ENCODE peak calls at places on chromosomes 16 and 17, in six cellular contexts. Z is left ventricle myocardium inferior; T is pancreas; N is CD8-positive, alpha-beta T cell; L is colonic mucosa; B is hepatocyte. X is an unnamed sample.

GRCh38 chr16:30398660-30399434 is 3.6 kb downstream of the ZNF48 start:
- DNase-seq in Z (no peak), T (no peak), N (no peak), L (no peak), B (no peak), X (no peak)

GRCh38 chr17:3879181-3879580 is 13.7 kb downstream of the CAMKK1 start:
- DNase-seq in Z (peak), T (no peak), N (no peak), L (peak), B (peak), X (no peak)

GRCh38 chr16:23534868-23535860 is 22.0 kb downstream of the EARS2 start:
- DNase-seq in Z (no peak), T (no peak), N (no peak), L (no peak), B (no peak), X (no peak)

GRCh38 chr16:57358527-57359095 is at the start of gene CCL22:
- DNase-seq in Z (no peak), T (no peak), N (no peak), L (no peak), B (no peak), X (peak)

GRCh38 chr17:65514082-65514481 is 47.4 kb downstream of the AXIN2 start:
- DNase-seq in Z (no peak), T (no peak), N (no peak), L (no peak), B (no peak), X (no peak)

GRCh38 chr17:46125831-46126230 is 67.4 kb downstream of the KANSL1 start:
- DNase-seq in Z (no peak), T (no peak), N (no peak), L (no peak), B (no peak), X (no peak)

GRCh38 chr17:65749479-65749878 is 188.0 kb upstream of the AXIN2 start:
- DNase-seq in Z (no peak), T (no peak), N (no peak), L (no peak), B (no peak), X (no peak)

GRCh38 chr16:57610611-57611010 is 17.8 kb upstream of the ADGRG1 start:
- DNase-seq in Z (no peak), T (no peak), N (no peak), L (peak), B (no peak), X (no peak)

GRCh38 chr16:54153240-54153934 is 133.2 kb downstream of the IRX3 start:
- DNase-seq in Z (no peak), T (no peak), N (no peak), L (no peak), B (no peak), X (no peak)

GRCh38 chr17:79915850-79916430 is 76.7 kb upstream of the CBX4 start:
- DNase-seq in Z (no peak), T (no peak), N (no peak), L (peak), B (peak), X (no peak)

GRCh38 chr17:36197389-36197708 is 791 bp upstream of the CCL3L1 start:
- DNase-seq in Z (no peak), T (no peak), N (no peak), L (no peak), B (peak), X (no peak)

GRCh38 chr16:87647431-87648185 is 45.3 kb downstream of the JPH3 start:
- DNase-seq in Z (no peak), T (no peak), N (no peak), L (no peak), B (no peak), X (no peak)

GRCh38 chr17:67717624-67718324 is at the start of gene NOL11:
- DNase-seq in Z (peak), T (peak), N (peak), L (peak), B (peak), X (peak)

GRCh38 chr17:50661795-50662391 is 27.2 kb downstream of the ABCC3 start:
- DNase-seq in Z (no peak), T (peak), N (no peak), L (peak), B (peak), X (peak)

GRCh38 chr17:38740806-38741205 is 7.3 kb downstream of the PCGF2 start:
- DNase-seq in Z (no peak), T (no peak), N (no peak), L (no peak), B (no peak), X (no peak)

GRCh38 chr17:82234211-82235055 is 5.6 kb downstream of the SLC16A3 start:
- DNase-seq in Z (no peak), T (no peak), N (no peak), L (no peak), B (no peak), X (peak)

GRCh38 chr17:40130352-40131042 is 8.7 kb downstream of the MSL1 start:
- DNase-seq in Z (no peak), T (no peak), N (no peak), L (no peak), B (no peak), X (peak)

GRCh38 chr17:74759941-74760340 is 11.5 kb downstream of the NHERF1 start:
- DNase-seq in Z (no peak), T (peak), N (no peak), L (no peak), B (peak), X (no peak)

GRCh38 chr17:2214047-2214717 is 89.4 kb downstream of the SMG6 start:
- DNase-seq in Z (peak), T (no peak), N (no peak), L (no peak), B (peak), X (peak)

GRCh38 chr16:79599256-79599836 is 1.2 kb downstream of the MAF start:
- DNase-seq in Z (peak), T (no peak), N (peak), L (no peak), B (peak), X (no peak)

GRCh38 chr16:8241408-8241807 is 348.9 kb downstream of the TMEM114 start:
- DNase-seq in Z (no peak), T (no peak), N (no peak), L (peak), B (no peak), X (no peak)

GRCh38 chr17:55962931-55963378 is 190.3 kb upstream of the ANKFN1 start:
- DNase-seq in Z (peak), T (no peak), N (no peak), L (peak), B (peak), X (peak)

GRCh38 chr16:29126057-29126494 is 141.2 kb downstream of the LAT start:
- DNase-seq in Z (no peak), T (no peak), N (peak), L (no peak), B (no peak), X (peak)

GRCh38 chr16:49127103-49127502 is 154.5 kb downstream of the CBLN1 start:
- DNase-seq in Z (no peak), T (no peak), N (no peak), L (no peak), B (peak), X (no peak)

GRCh38 chr16:10907757-10908045 is 30.7 kb downstream of the CIITA start:
- DNase-seq in Z (no peak), T (no peak), N (no peak), L (no peak), B (no peak), X (no peak)

GRCh38 chr17:10730956-10731879 is 1.4 kb upstream of the TMEM220 start:
- DNase-seq in Z (no peak), T (no peak), N (no peak), L (peak), B (no peak), X (no peak)

GRCh38 chr16:52573365-52574104 is 26.6 kb upstream of the TOX3 start:
- DNase-seq in Z (no peak), T (peak), N (no peak), L (peak), B (peak), X (no peak)

GRCh38 chr17:32654351-32654750 is 167.6 kb downstream of the CDK5R1 start:
- DNase-seq in Z (no peak), T (no peak), N (no peak), L (no peak), B (no peak), X (no peak)

GRCh38 chr16:87602821-87603683 is 744 bp downstream of the JPH3 start:
- DNase-seq in Z (no peak), T (no peak), N (no peak), L (no peak), B (no peak), X (no peak)

GRCh38 chr17:51052235-51052634 is 68.4 kb downstream of the SPAG9 start:
- DNase-seq in Z (no peak), T (no peak), N (no peak), L (no peak), B (no peak), X (no peak)

GRCh38 chr17:245020-245419 is 63.6 kb upstream of the DOC2B start:
- DNase-seq in Z (peak), T (no peak), N (no peak), L (no peak), B (no peak), X (no peak)

GRCh38 chr17:58996968-58997367 is 109.7 kb downstream of the TRIM37 start:
- DNase-seq in Z (no peak), T (no peak), N (no peak), L (no peak), B (no peak), X (peak)
- H3K27ac ChIP-seq in Z (peak), T (no peak), N (no peak), L (no peak), B (no peak), X (peak)

GRCh38 chr17:78337244-78338109 is 22.4 kb downstream of the SOCS3 start:
- DNase-seq in Z (no peak), T (no peak), N (no peak), L (peak), B (no peak), X (peak)

GRCh38 chr17:78332991-78333390 is 26.9 kb downstream of the SOCS3 start:
- DNase-seq in Z (no peak), T (no peak), N (no peak), L (no peak), B (no peak), X (no peak)

GRCh38 chr17:78332530-78332929 is 27.3 kb downstream of the SOCS3 start:
- DNase-seq in Z (no peak), T (no peak), N (no peak), L (no peak), B (no peak), X (no peak)

GRCh38 chr17:78338860-78339259 is 21.0 kb downstream of the SOCS3 start:
- DNase-seq in Z (no peak), T (no peak), N (no peak), L (peak), B (no peak), X (no peak)

GRCh38 chr17:78335176-78335575 is 24.7 kb downstream of the SOCS3 start:
- DNase-seq in Z (no peak), T (no peak), N (no peak), L (no peak), B (no peak), X (no peak)
- H3K4me3 ChIP-seq in Z (no peak), T (no peak), N (no peak), L (no peak), B (no peak), X (no peak)

GRCh38 chr16:89334988-89335802 is 117.7 kb downstream of the ZNF778 start:
- DNase-seq in Z (no peak), T (no peak), N (no peak), L (no peak), B (no peak), X (no peak)
- TF ChIP-seq CTCF in Z (peak), T (no peak), N (no peak), L (no peak), B (no peak), X (no peak)

DNA sequence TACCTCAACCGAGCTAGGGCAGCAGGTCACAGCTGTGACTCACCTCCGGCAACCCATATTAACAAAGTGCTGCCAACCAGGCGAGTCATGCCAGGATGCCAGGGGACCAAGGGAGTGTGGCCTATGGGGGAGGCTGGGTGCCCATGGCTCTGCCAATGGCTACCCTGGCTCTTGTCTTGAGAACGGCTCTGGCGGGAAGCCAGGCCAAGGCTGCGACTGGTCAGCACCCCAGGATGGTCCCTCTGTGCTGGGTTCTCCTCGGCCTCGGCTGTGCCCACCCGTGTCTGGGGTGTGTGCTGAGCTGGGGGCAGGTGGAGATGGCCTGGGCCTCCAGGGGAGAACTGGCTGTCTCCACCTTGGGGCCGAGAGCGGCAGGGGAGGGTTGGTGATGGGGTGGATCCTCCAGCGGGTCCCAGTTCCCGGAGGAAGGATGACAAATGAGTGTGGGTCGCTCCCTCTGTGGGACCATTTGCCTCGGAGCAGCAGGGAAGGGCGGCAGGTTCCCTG is 75.9 kb downstream of the MRC2 start:
- DNase-seq in Z (no peak), T (no peak), N (no peak), L (no peak), B (no peak), X (no peak)
- H3K27ac ChIP-seq in Z (peak), T (peak), N (no peak), L (no peak), B (no peak), X (no peak)

DNA sequence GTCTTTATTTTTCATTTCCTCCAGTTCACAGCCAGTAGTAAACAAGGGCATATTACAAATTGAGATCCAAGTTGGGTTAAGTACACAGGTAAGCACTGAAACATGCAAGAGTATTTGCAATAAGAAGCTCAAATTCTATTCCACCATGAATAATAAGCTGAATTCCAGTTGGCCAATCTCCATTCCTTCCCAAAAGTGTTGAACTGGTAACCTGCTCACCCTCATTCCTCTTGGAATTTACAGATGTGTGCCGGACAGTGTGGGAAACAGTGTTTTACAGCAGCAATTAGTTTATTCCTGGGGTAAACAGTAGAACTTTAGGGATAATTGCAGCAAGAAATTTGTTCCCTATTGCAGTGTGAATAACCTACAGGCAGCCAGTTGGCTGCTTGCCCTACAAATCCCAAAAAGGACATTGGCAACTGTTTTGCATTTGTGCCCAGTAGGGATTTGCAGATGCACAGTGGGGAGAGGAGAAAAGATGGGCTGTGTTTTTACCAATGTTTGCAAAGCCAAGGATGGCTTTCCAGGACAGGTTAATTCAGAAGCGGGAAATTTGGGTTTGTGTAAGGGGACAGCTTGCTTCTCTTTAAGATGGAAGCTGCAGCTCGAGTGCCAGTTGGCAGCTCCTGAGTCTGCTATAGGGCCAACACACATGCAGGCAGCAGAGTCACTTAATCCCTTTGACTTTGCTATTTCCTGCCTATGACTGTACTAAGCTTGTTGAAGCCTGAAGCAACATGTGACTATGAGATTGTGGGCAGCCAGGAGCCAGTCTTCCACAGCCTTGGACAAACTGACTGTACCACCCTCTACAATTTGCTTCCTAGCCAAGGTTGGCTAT is 318.9 kb downstream of the MAP2K6 start:
- DNase-seq in Z (peak), T (no peak), N (no peak), L (no peak), B (peak), X (no peak)
- H3K4me3 ChIP-seq in Z (no peak), T (no peak), N (no peak), L (no peak), B (no peak), X (no peak)

GRCh38 chr17:42743595-42744282 is 1.1 kb downstream of the EZH1 start:
- DNase-seq in Z (no peak), T (no peak), N (no peak), L (no peak), B (no peak), X (no peak)

GRCh38 chr17:42748202-42748905 is 3.5 kb upstream of the EZH1 start:
- DNase-seq in Z (no peak), T (no peak), N (no peak), L (no peak), B (no peak), X (no peak)

GRCh38 chr17:42740699-42741098 is 4.1 kb downstream of the EZH1 start:
- DNase-seq in Z (no peak), T (no peak), N (no peak), L (no peak), B (no peak), X (no peak)

GRCh38 chr17:42744806-42745617 is at the start of gene EZH1:
- DNase-seq in Z (peak), T (peak), N (peak), L (peak), B (peak), X (peak)

DNA sequence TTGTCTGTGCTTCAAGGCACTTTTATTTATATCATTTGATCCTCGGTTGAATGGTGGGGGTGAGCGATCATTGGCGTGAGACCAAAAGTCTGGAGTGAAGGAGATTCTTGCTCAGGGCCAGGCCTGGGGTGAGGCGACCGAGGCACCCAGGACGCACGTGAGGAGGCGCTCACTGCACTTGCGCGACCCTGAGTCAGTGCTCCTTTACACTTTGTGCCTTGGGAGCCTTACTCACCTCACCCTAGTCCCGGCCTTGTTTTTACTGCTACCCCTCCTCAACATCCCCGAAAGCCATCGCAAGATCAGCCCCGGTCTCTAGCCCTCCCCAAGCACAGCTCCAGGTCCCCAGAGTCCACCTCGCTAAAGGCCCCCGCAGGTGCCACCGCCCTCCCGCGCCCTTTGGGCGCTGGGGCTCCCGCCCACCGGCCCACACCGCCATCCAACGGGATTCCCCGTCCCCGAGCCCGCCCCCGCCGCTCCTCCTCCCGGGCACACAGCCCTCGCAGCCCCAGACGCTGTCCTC is 496 bp downstream of the EZH1 start:
- DNase-seq in Z (peak), T (peak), N (peak), L (peak), B (peak), X (peak)
- TF ChIP-seq CTCF in Z (no peak), T (no peak), N (no peak), L (no peak), B (no peak), X (no peak)

GRCh38 chr17:73191443-73192218 is 1.2 kb upstream of the COG1 start:
- DNase-seq in Z (peak), T (peak), N (peak), L (peak), B (peak), X (peak)
- H3K27ac ChIP-seq in Z (peak), T (peak), N (peak), L (peak), B (peak), X (peak)

X was measured in HL-60.